ENCODE peak calls at places on chromosomes 6 and 20, in nine cellular contexts. G is stimulated activated CD8-positive, alpha-beta memory T cell treated with anti-CD3 and anti-CD28 coated beads, Interleukin-12 subunit alpha, Interleukin-12 subunit beta, amount 100 ng/mL, for 1 hour; L is activated CD8-positive, alpha-beta T cell treated with anti-CD3 and anti-CD28 coated beads for 36 hours; M is SHP77; Y is fibroblast of the aortic adventitia; K is SW 1271; X is spleen; D is NCI-H226; P is LHCN-M2. E is an unnamed sample.

GRCh38 chr6:160973311-160973710 is 18.3 kb upstream of the MAP3K4 start:
- DNase-seq in X (no peak), M (no peak), Y (peak), L (no peak), P (no peak), G (no peak), K (no peak), D (no peak), E (no peak)

GRCh38 chr20:61654726-61655125 is 402.7 kb downstream of the CDH4 start:
- DNase-seq in D (no peak), M (no peak), Y (no peak), L (no peak), G (no peak), X (peak), P (no peak), K (no peak), E (no peak)

GRCh38 chr6:26322645-26323482 is 42.1 kb upstream of the BTN3A2 start:
- DNase-seq in Y (peak), M (peak), D (peak), K (peak), X (no peak), L (peak), P (peak), G (no peak), E (peak)

GRCh38 chr20:41249781-41250281 is 67.7 kb downstream of the ZHX3 start:
- DNase-seq in L (peak), Y (peak), M (no peak), G (no peak), K (no peak), P (peak), X (no peak), D (no peak), E (peak)

GRCh38 chr20:38435555-38435939 is 419 bp upstream of the SNHG17 start:
- DNase-seq in Y (peak), K (no peak), X (no peak), G (no peak), L (no peak), P (peak), M (no peak), D (peak), E (peak)

GRCh38 chr6:80528115-80528514 is 421.6 kb downstream of the BCKDHB start:
- DNase-seq in M (no peak), X (no peak), D (peak), G (no peak), P (no peak), L (no peak), K (no peak), Y (peak), E (no peak)

GRCh38 chr6:2448826-2449571 is 203.6 kb upstream of the GMDS start:
- DNase-seq in Y (peak), X (no peak), M (peak), P (peak), L (peak), G (no peak), D (peak), K (no peak), E (peak)

GRCh38 chr20:39269031-39269461 is 306.9 kb downstream of the DHX35 start:
- DNase-seq in P (no peak), K (peak), D (no peak), Y (peak), M (no peak), X (peak), G (no peak), L (peak), E (no peak)

GRCh38 chr20:25553819-25554296 is 31.5 kb downstream of the NINL start:
- DNase-seq in Y (peak), G (no peak), M (peak), P (peak), X (no peak), D (peak), L (no peak), K (no peak), E (no peak)

GRCh38 chr6:42396720-42397119 is 55.0 kb downstream of the TRERF1 start:
- DNase-seq in G (no peak), L (peak), M (no peak), K (no peak), X (no peak), Y (no peak), D (no peak), P (no peak), E (no peak)

GRCh38 chr6:3724451-3725144 is 26.9 kb downstream of the PXDC1 start:
- DNase-seq in P (no peak), Y (no peak), G (no peak), D (no peak), M (no peak), L (no peak), X (peak), K (no peak), E (no peak)

GRCh38 chr20:37165031-37165430 is 14.1 kb upstream of the RPN2 start:
- DNase-seq in P (no peak), D (no peak), X (no peak), M (no peak), Y (no peak), G (no peak), L (no peak), K (no peak), E (no peak)

GRCh38 chr6:15602144-15602543 is 60.7 kb downstream of the DTNBP1 start:
- DNase-seq in L (peak), X (no peak), P (no peak), K (no peak), M (no peak), G (no peak), Y (no peak), D (no peak), E (no peak)

GRCh38 chr6:10384064-10384317 is 30.9 kb downstream of the TFAP2A start:
- DNase-seq in Y (no peak), K (no peak), G (no peak), P (no peak), X (no peak), L (no peak), M (no peak), D (no peak), E (no peak)

GRCh38 chr20:41139227-41140093 is 2.1 kb downstream of the PLCG1 start:
- DNase-seq in L (peak), Y (no peak), M (no peak), X (no peak), D (no peak), G (no peak), K (no peak), P (no peak), E (no peak)

GRCh38 chr6:108002365-108003221 is 44.6 kb upstream of the SEC63 start:
- DNase-seq in D (no peak), X (no peak), M (no peak), P (peak), Y (no peak), L (no peak), K (no peak), G (no peak), E (peak)

GRCh38 chr6:130105996-130106704 is 87.8 kb downstream of the L3MBTL3 start:
- DNase-seq in L (no peak), X (no peak), G (no peak), P (no peak), Y (no peak), D (no peak), K (no peak), M (no peak), E (no peak)

GRCh38 chr20:45969712-45970634 is 2.0 kb downstream of the ZNF335 start:
- DNase-seq in Y (peak), L (peak), K (no peak), G (no peak), P (peak), X (peak), M (peak), D (peak), E (no peak)

GRCh38 chr6:131782764-131783163 is 25.1 kb upstream of the ENPP1 start:
- DNase-seq in K (no peak), G (no peak), M (no peak), X (no peak), L (no peak), Y (no peak), P (no peak), D (no peak), E (no peak)

GRCh38 chr6:79240509-79240908 is 6.0 kb upstream of the HMGN3 start:
- DNase-seq in M (no peak), D (peak), L (no peak), G (no peak), X (no peak), P (peak), K (no peak), Y (no peak), E (no peak)

GRCh38 chr6:152723398-152723797 is 25.7 kb downstream of the MYCT1 start:
- DNase-seq in G (no peak), Y (peak), L (no peak), P (peak), M (no peak), X (no peak), D (peak), K (no peak), E (peak)

GRCh38 chr6:34154668-34155447 is 9.0 kb upstream of the GRM4 start:
- DNase-seq in G (peak), M (no peak), K (no peak), Y (peak), D (peak), L (peak), X (peak), P (peak), E (no peak)

GRCh38 chr6:149335924-149336323 is 18.4 kb downstream of the TAB2 start:
- DNase-seq in P (peak), G (no peak), K (no peak), Y (peak), X (no peak), M (no peak), D (peak), L (peak), E (peak)

GRCh38 chr6:12103158-12103557 is 91.0 kb downstream of the HIVEP1 start:
- DNase-seq in L (no peak), G (no peak), P (no peak), D (no peak), M (no peak), K (no peak), Y (no peak), X (no peak), E (no peak)

GRCh38 chr6:83868639-83869038 is 9.2 kb downstream of the CYB5R4 start:
- DNase-seq in G (no peak), P (peak), X (no peak), K (no peak), L (no peak), M (no peak), D (peak), Y (peak), E (peak)

GRCh38 chr6:43806041-43806757 is 36.2 kb downstream of the VEGFA start:
- DNase-seq in P (no peak), X (no peak), M (no peak), K (no peak), D (peak), L (no peak), G (no peak), Y (no peak), E (no peak)

GRCh38 chr6:88263591-88263990 is 97.4 kb upstream of the CNR1 start:
- DNase-seq in P (no peak), M (no peak), Y (no peak), L (no peak), X (no peak), D (peak), G (no peak), K (no peak), E (no peak)

GRCh38 chr6:11972806-11973205 is 39.3 kb upstream of the HIVEP1 start:
- DNase-seq in X (no peak), Y (no peak), P (peak), M (no peak), K (no peak), D (no peak), L (no peak), G (no peak), E (no peak)

E was measured in foreskin keratinocyte.